ENCODE peak calls at places on chromosomes 1 and 21, in four cellular contexts. Y is transverse colon, A is Peyer's patch, L is SK-N-SH. W is an unnamed sample.

GRCh38 chr1:152440635-152441471 is 26.8 kb upstream of the CRNN start:
- DNase-seq in Y (peak), A (peak), L (peak), W (peak)

GRCh38 chr1:180228648-180229482 is 1.2 kb upstream of the LHX4 start:
- DNase-seq in Y (no peak), A (no peak), L (peak), W (no peak)

GRCh38 chr1:12009318-12010001 is 9.8 kb upstream of the MIIP start:
- DNase-seq in Y (no peak), A (no peak), L (no peak), W (no peak)

GRCh38 chr1:203296456-203297073 is 8.8 kb upstream of the BTG2 start:
- DNase-seq in Y (no peak), A (no peak), L (no peak), W (no peak)

GRCh38 chr1:172588296-172589291 is 55.6 kb downstream of the SUCO start:
- DNase-seq in Y (no peak), A (no peak), L (no peak), W (no peak)

GRCh38 chr1:30054126-30054525 is 669.3 kb downstream of the MATN1 start:
- DNase-seq in Y (no peak), A (no peak), L (no peak), W (no peak)

GRCh38 chr1:92870591-92870990 is 38.8 kb downstream of the RPL5 start:
- DNase-seq in Y (no peak), A (no peak), L (no peak), W (no peak)

GRCh38 chr1:54396280-54396903 is 9.8 kb downstream of the SSBP3 start:
- DNase-seq in Y (no peak), A (no peak), L (no peak), W (no peak)

GRCh38 chr21:15141236-15141970 is 76.6 kb upstream of the NRIP1 start:
- DNase-seq in Y (peak), A (no peak), L (no peak), W (peak)

GRCh38 chr1:91221017-91221416 is 183.6 kb downstream of the HFM1 start:
- DNase-seq in Y (no peak), A (no peak), L (no peak), W (no peak)

GRCh38 chr1:201267481-201268229 is 15.7 kb upstream of the PKP1 start:
- DNase-seq in Y (no peak), A (no peak), L (no peak), W (peak)

GRCh38 chr1:53549781-53550180 is 90.6 kb downstream of the DMRTB1 start:
- DNase-seq in Y (no peak), A (no peak), L (no peak), W (no peak)

GRCh38 chr1:221723018-221723917 is 18.6 kb downstream of the DUSP10 start:
- DNase-seq in Y (no peak), A (no peak), L (no peak), W (no peak)

GRCh38 chr1:46396429-46397398 is 2.6 kb downstream of the FAAH start:
- DNase-seq in Y (no peak), A (no peak), L (peak), W (peak)

GRCh38 chr1:41418868-41419583 is 57.8 kb downstream of the FOXO6 start:
- DNase-seq in Y (peak), A (no peak), L (no peak), W (peak)

GRCh38 chr1:40107290-40107959 is 10.4 kb upstream of the PPT1 start:
- DNase-seq in Y (no peak), A (no peak), L (no peak), W (no peak)

GRCh38 chr1:74935446-74935845 is 198.7 kb upstream of the LHX8 start:
- DNase-seq in Y (no peak), A (no peak), L (no peak), W (no peak)

GRCh38 chr1:53362851-53363642 is 35.2 kb upstream of the LRP8 start:
- DNase-seq in Y (no peak), A (no peak), L (no peak), W (peak)

GRCh38 chr1:10699470-10699835 is 97.0 kb downstream of the CASZ1 start:
- DNase-seq in Y (no peak), A (no peak), L (no peak), W (no peak)

GRCh38 chr1:155706101-155706619 is 17.3 kb downstream of the DAP3 start:
- DNase-seq in Y (no peak), A (no peak), L (no peak), W (no peak)

GRCh38 chr21:44306926-44307687 is 7.3 kb downstream of the PFKL start:
- DNase-seq in Y (no peak), A (no peak), L (no peak), W (no peak)

GRCh38 chr1:73813726-73814125 is 384.2 kb downstream of the LRRIQ3 start:
- DNase-seq in Y (no peak), A (no peak), L (no peak), W (no peak)

GRCh38 chr1:119718969-119719368 is 7.2 kb downstream of the PHGDH start:
- DNase-seq in Y (no peak), A (no peak), L (no peak), W (no peak)

GRCh38 chr1:196071452-196071851 is 536.8 kb downstream of the KCNT2 start:
- DNase-seq in Y (no peak), A (no peak), L (no peak), W (no peak)

GRCh38 chr1:41328780-41329640 is 32.2 kb upstream of the FOXO6 start:
- DNase-seq in Y (no peak), A (no peak), L (no peak), W (no peak)

GRCh38 chr21:26948194-26948593 is 18.7 kb downstream of the ADAMTS5 start:
- DNase-seq in Y (no peak), A (no peak), L (no peak), W (no peak)

GRCh38 chr1:57249511-57249910 is 174.3 kb downstream of the DAB1 start:
- DNase-seq in Y (no peak), A (no peak), L (no peak), W (no peak)

GRCh38 chr1:57254006-57254405 is 169.9 kb downstream of the DAB1 start:
- DNase-seq in Y (no peak), A (no peak), L (no peak), W (no peak)

DNA sequence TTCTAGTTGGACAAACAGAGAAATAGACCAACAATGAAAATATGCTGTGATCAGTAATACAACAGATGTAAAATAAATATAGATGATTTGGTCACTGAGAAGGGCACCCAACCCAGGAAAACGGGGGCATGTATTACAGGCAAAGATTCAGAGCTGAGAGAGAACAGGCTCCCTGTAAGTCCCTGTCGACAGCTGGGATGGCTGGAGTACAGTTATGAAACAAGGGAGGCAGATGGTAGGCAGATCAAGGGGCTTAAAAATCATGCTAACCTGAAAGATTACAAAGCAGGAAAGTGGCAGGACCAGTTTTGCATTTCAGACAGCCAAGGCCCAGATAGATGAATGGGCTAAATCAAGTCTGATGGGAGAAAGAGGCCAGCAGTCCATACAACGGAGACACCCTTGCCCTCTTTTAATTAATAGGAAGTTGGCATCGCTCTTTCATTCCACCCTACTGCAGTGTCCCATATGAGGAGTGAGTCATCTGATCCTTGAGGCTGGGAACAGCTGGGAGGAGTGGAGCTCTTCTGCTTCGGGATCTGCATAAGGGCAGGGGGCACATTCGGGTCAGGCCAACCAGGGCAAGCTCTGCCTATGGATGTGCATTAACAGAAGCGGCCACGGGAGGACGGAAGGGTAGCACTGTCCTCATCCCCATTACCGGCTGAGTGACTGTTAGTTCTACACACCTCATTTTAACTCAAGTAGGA is 171.1 kb downstream of the DAB1 start:
- DNase-seq in Y (no peak), A (no peak), L (no peak), W (no peak)
- H3K4me3 ChIP-seq in Y (no peak), A (no peak), L (no peak), W (no peak)

GRCh38 chr1:4794020-4794780 is 139.8 kb downstream of the AJAP1 start:
- DNase-seq in Y (no peak), A (no peak), L (peak), W (no peak)

GRCh38 chr1:4801192-4801924 is 146.9 kb downstream of the AJAP1 start:
- DNase-seq in Y (peak), A (no peak), L (no peak), W (peak)

GRCh38 chr1:4797429-4797828 is 143.0 kb downstream of the AJAP1 start:
- DNase-seq in Y (no peak), A (no peak), L (no peak), W (no peak)

GRCh38 chr1:4796161-4796998 is 142.0 kb downstream of the AJAP1 start:
- DNase-seq in Y (no peak), A (no peak), L (no peak), W (no peak)

GRCh38 chr1:4796999-4797375 is 142.6 kb downstream of the AJAP1 start:
- DNase-seq in Y (no peak), A (peak), L (no peak), W (no peak)
- H3K4me3 ChIP-seq in Y (no peak), A (no peak), L (no peak), W (no peak)

GRCh38 chr1:38430949-38431348 is 384.4 kb upstream of the POU3F1 start:
- DNase-seq in Y (no peak), A (no peak), L (no peak), W (no peak)
- H3K4me3 ChIP-seq in Y (no peak), A (no peak), L (no peak), W (no peak)

GRCh38 chr1:233114159-233114558 is 163.7 kb downstream of the NTPCR start:
- DNase-seq in Y (no peak), A (no peak), L (no peak), W (no peak)
- H3K4me3 ChIP-seq in Y (no peak), A (no peak), L (no peak), W (no peak)

DNA sequence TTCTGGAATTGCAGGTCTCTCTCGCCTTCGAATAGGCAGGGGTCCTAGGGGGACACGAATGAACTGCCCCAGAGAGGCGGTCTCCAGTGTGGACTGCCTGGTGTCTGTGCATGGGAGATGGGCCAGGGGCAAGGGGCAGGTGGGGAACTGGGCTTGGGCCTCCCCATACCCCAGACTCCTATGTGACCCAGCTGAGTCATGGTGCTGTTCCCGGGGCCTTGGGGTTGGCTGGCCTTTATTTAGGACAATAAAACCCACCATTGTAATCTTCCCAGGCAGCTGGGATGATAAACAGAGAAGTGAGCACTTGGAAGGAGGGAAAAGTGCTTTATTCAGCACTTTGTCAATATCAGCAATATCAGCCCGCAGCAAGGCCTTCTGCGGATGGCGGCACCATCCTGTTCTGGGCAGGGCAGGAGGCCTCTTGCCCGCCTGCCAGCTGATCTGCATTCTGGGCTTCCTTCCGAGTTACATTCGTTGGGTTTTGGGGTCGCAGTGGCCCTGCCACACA is 209.0 kb upstream of the TMEM51 start:
- DNase-seq in Y (no peak), A (no peak), L (no peak), W (no peak)
- H3K4me3 ChIP-seq in Y (no peak), A (no peak), L (no peak), W (no peak)

GRCh38 chr1:8025671-8026144 is 401 bp downstream of the ERRFI1 start:
- DNase-seq in Y (no peak), A (no peak), L (no peak), W (no peak)

GRCh38 chr1:8027748-8028631 is 1.9 kb upstream of the ERRFI1 start:
- DNase-seq in Y (no peak), A (no peak), L (no peak), W (peak)

GRCh38 chr1:8025061-8025670 is 943 bp downstream of the ERRFI1 start:
- DNase-seq in Y (no peak), A (no peak), L (no peak), W (no peak)

GRCh38 chr1:8026153-8026975 is at the start of gene ERRFI1:
- DNase-seq in Y (peak), A (peak), L (peak), W (peak)

DNA sequence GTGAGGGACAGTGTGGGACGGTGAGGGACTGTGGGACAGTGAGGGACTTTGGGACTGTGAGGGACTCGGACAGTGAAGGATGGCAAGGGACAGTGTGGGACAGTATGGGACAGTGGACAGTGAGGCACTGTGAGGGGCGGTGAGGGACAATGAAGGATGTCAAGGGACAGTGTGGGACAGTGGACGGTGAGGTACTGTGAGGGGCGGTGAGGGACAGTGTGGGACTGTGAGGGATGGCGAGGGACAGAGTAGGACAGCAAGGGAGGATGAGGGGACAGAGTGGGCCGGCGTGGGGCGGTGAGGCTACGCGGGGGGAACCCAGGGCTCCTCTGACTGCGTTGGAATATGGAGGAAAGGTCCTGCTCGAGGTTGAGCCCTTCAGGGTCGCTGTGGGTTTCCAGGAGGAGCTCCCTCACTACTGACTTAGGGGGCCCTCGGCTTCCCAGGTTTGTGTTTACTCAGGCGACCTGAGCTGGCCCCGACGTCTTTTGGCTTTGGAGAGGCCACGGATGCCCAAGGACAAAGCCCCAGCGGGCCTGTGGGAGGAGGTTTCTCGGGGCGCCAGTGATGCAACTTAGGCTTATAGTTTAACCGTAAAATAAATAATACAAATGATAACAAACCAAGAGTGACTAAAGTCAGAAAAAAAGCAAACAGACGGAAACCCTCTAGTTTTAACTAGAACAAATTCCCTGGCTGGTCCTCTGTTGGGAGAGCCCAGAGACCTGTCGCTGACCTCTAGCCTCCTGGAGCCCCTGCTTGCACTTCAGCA is 1.1 kb upstream of the ERRFI1 start:
- DNase-seq in Y (peak), A (no peak), L (no peak), W (peak)
- H3K4me3 ChIP-seq in Y (peak), A (no peak), L (peak), W (peak)

DNA sequence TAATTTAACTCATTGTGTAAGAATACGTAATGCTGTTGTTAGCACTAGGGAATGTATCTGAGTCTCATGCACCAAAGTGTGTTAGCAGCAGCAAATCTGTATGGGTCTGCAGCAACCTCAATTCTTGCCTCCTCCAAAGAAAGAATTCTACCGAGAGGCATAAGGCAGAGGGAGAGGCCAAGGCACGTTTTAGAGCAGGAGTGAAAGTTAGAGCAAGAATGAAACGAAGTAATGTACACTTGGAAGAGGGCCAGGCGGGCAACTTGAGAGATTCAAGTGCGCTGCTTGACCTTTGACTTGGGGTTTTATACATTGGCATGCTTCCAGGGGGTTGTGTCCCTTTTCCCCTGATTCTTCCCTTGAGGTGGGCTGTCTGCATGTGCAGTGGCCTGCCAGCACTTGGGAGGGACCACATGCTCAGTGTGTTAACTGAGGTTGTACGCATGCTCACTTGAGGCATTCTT is 2.5 kb upstream of the CNN3 start:
- DNase-seq in Y (peak), A (no peak), L (no peak), W (peak)
- H3K4me3 ChIP-seq in Y (no peak), A (no peak), L (peak), W (peak)

DNA sequence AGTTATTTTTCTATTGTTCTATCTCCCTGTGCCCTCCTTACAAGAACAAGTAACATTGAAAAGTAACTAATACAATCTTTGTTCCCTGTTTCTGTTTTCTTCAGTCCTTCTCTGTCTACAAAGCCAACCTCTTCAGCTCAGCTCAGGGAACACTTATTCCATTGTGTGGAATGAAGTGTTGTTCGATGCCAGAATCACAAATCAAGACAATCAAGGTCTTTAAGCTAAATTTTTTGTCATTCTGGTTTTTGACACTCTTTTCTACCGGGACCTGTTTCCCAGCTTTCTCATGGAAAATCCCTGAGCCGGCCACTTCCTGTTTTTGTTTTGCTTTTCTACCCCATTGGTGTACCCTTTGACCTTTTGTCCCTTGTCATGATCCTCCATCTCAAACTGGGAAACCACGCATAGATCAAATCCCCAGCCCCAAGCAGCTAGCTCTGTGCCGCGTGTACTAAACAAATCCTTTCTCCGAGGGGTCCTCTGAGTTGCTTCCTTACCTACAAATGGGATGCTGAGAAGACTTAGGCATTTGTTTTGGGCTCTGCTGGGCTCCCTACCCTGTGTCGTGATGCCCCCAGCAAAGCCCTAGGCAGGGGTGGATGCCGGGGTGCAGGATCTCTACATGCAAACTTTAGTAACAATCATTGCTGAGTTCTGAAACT is 141.8 kb downstream of the TOMM20 start:
- DNase-seq in Y (no peak), A (no peak), L (no peak), W (no peak)
- H3K4me3 ChIP-seq in Y (no peak), A (no peak), L (no peak), W (no peak)

GRCh38 chr1:44318097-44319088 is 36.7 kb downstream of the ERI3 start:
- DNase-seq in Y (peak), A (no peak), L (peak), W (peak)
- H3K4me3 ChIP-seq in Y (no peak), A (no peak), L (no peak), W (no peak)

GRCh38 chr1:37477198-37477931 is 3.0 kb downstream of the ZC3H12A start:
- DNase-seq in Y (peak), A (peak), L (peak), W (peak)
- H3K4me3 ChIP-seq in Y (peak), A (peak), L (peak), W (peak)

W was measured in colonic mucosa.